ENCODE peak calls at places on chromosome 9, in four cellular contexts. P, Z, U and E are unnamed samples.

GRCh38 chr9:2053883-2054845 is 39.0 kb downstream of the SMARCA2 start:
- DNase-seq in P (no peak), Z (no peak), U (peak), E (no peak)

GRCh38 chr9:87556039-87556438 is 58.4 kb downstream of the DAPK1 start:
- DNase-seq in P (no peak), Z (no peak), U (no peak), E (no peak)

GRCh38 chr9:118330191-118330986 is 626.2 kb downstream of the TLR4 start:
- DNase-seq in P (no peak), Z (no peak), U (no peak), E (no peak)

GRCh38 chr9:28365020-28365640 is 791.8 kb upstream of the C9orf72 start:
- DNase-seq in P (no peak), Z (no peak), U (no peak), E (no peak)

GRCh38 chr9:138103824-138104206 is 226.2 kb downstream of the CACNA1B start:
- DNase-seq in P (no peak), Z (peak), U (no peak), E (no peak)

GRCh38 chr9:91053824-91054223 is 252.2 kb downstream of the SYK start:
- DNase-seq in P (no peak), Z (no peak), U (no peak), E (no peak)

GRCh38 chr9:94808926-94809700 is 82.6 kb downstream of the AOPEP start:
- DNase-seq in P (no peak), Z (no peak), U (no peak), E (no peak)

GRCh38 chr9:114006931-114007691 is 71.0 kb downstream of the AMBP start:
- DNase-seq in P (no peak), Z (no peak), U (no peak), E (peak)

GRCh38 chr9:37976714-37977477 is 73.0 kb upstream of the SLC25A51 start:
- DNase-seq in P (no peak), Z (peak), U (no peak), E (no peak)

GRCh38 chr9:21580636-21581353 is 98.7 kb upstream of the IFNE start:
- DNase-seq in P (no peak), Z (peak), U (no peak), E (no peak)

GRCh38 chr9:21579743-21580142 is 97.6 kb upstream of the IFNE start:
- DNase-seq in P (no peak), Z (no peak), U (no peak), E (no peak)

GRCh38 chr9:21576331-21577189 is 94.4 kb upstream of the IFNE start:
- DNase-seq in P (peak), Z (no peak), U (no peak), E (no peak)

GRCh38 chr9:21583628-21584027 is 101.5 kb upstream of the IFNE start:
- DNase-seq in P (no peak), Z (no peak), U (no peak), E (no peak)

GRCh38 chr9:21579209-21579608 is 97.1 kb upstream of the IFNE start:
- DNase-seq in P (no peak), Z (no peak), U (no peak), E (no peak)
- TF ChIP-seq POLR2AphosphoS5 in P (no peak), Z (no peak), U (no peak), E (no peak)

GRCh38 chr9:127865645-127866464 is 11.4 kb upstream of the ENG start:
- DNase-seq in P (no peak), Z (no peak), U (no peak), E (no peak)
- TF ChIP-seq POLR2AphosphoS5 in P (no peak), Z (no peak), U (no peak), E (no peak)

GRCh38 chr9:116687074-116687761 is at the start of gene TRIM32:
- DNase-seq in P (peak), Z (peak), U (peak), E (peak)
- TF ChIP-seq POLR2AphosphoS5 in P (peak), Z (peak), U (peak), E (peak)

GRCh38 chr9:134551657-134552348 is 89.8 kb upstream of the COL5A1 start:
- DNase-seq in P (no peak), Z (no peak), U (no peak), E (peak)
- TF ChIP-seq POLR2AphosphoS5 in P (no peak), Z (no peak), U (no peak), E (no peak)

GRCh38 chr9:131469951-131470350 is 32.8 kb upstream of the POMT1 start:
- DNase-seq in P (no peak), Z (no peak), U (no peak), E (peak)

GRCh38 chr9:131469369-131469768 is 33.3 kb upstream of the POMT1 start:
- DNase-seq in P (no peak), Z (peak), U (no peak), E (peak)

GRCh38 chr9:131468031-131468430 is 34.7 kb upstream of the POMT1 start:
- DNase-seq in P (no peak), Z (no peak), U (no peak), E (no peak)

GRCh38 chr9:131464354-131465000 is 38.2 kb upstream of the POMT1 start:
- DNase-seq in P (no peak), Z (no peak), U (no peak), E (peak)

GRCh38 chr9:131467214-131467935 is 35.3 kb upstream of the POMT1 start:
- DNase-seq in P (no peak), Z (no peak), U (no peak), E (peak)
- TF ChIP-seq POLR2AphosphoS5 in P (no peak), Z (no peak), U (no peak), E (no peak)

GRCh38 chr9:4237748-4238511 is 61.9 kb downstream of the GLIS3 start:
- DNase-seq in P (no peak), Z (no peak), U (no peak), E (no peak)
- TF ChIP-seq POLR2AphosphoS5 in P (no peak), Z (no peak), U (no peak), E (no peak)

GRCh38 chr9:70772591-70772990 is 348.8 kb downstream of the TRPM3 start:
- DNase-seq in P (no peak), Z (no peak), U (no peak), E (no peak)

GRCh38 chr9:70773579-70773978 is 347.8 kb downstream of the TRPM3 start:
- DNase-seq in P (no peak), Z (no peak), U (no peak), E (no peak)

DNA sequence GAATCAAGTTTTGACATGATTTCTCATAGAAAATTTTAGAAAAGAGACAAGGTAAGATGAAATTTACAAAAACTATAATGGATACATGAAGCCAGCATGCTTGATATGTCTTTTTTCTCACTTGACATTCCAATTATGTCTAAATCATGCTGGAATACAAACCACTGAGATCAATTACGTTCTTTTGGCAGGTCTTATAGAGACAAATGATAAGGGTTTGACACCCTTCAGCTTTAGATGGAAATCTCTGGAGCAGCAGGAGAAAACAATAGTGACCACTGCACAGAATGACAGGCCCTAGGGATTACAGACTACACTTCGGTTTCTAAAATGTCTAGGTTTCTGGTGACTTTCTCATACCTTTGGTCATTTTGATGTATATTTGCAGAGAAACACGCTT is 342.9 kb downstream of the TRPM3 start:
- DNase-seq in P (no peak), Z (no peak), U (no peak), E (no peak)
- TF ChIP-seq POLR2AphosphoS5 in P (no peak), Z (no peak), U (no peak), E (no peak)